ENCODE peak calls at places on chromosomes 6 and 20, in six cellular contexts. G, C, E, V, T and X are unnamed samples.

GRCh38 chr20:14481863-14482262 is 144.5 kb upstream of the FLRT3 start:
- DNase-seq in G (no peak), C (no peak), E (peak), V (no peak), T (no peak), X (no peak)

GRCh38 chr6:28944412-28945006 is 20.7 kb upstream of the TRIM27 start:
- DNase-seq in G (peak), C (no peak), E (peak), V (peak), T (no peak), X (peak)

GRCh38 chr6:67680297-67680932 is 954.7 kb upstream of the ADGRB3 start:
- DNase-seq in G (no peak), C (no peak), E (peak), V (no peak), T (no peak), X (no peak)

GRCh38 chr6:97591955-97592354 is 308.9 kb upstream of the MMS22L start:
- DNase-seq in G (no peak), C (no peak), E (no peak), V (no peak), T (no peak), X (no peak)

GRCh38 chr6:104689551-104690205 is 170.0 kb downstream of the HACE1 start:
- DNase-seq in G (no peak), C (no peak), E (peak), V (no peak), T (no peak), X (no peak)

GRCh38 chr6:167945937-167946485 is 51.5 kb upstream of the KIF25 start:
- DNase-seq in G (no peak), C (no peak), E (no peak), V (no peak), T (no peak), X (no peak)

GRCh38 chr6:33926451-33926850 is 122.6 kb upstream of the MLN start:
- DNase-seq in G (no peak), C (no peak), E (peak), V (no peak), T (no peak), X (no peak)

GRCh38 chr6:75353644-75354043 is 69.1 kb upstream of the TMEM30A start:
- DNase-seq in G (no peak), C (no peak), E (no peak), V (no peak), T (no peak), X (no peak)

GRCh38 chr20:62739581-62740285 is 31.1 kb downstream of the NTSR1 start:
- DNase-seq in G (peak), C (no peak), E (no peak), V (no peak), T (peak), X (no peak)

GRCh38 chr6:158869010-158869603 is 49.9 kb upstream of the EZR start:
- DNase-seq in G (no peak), C (no peak), E (no peak), V (no peak), T (no peak), X (peak)

GRCh38 chr6:25713802-25714201 is 40.7 kb upstream of the SLC17A4 start:
- DNase-seq in G (no peak), C (no peak), E (no peak), V (no peak), T (no peak), X (no peak)

GRCh38 chr6:113015249-113015648 is 668.1 kb downstream of the RFPL4B start:
- DNase-seq in G (no peak), C (no peak), E (peak), V (no peak), T (peak), X (no peak)

GRCh38 chr20:56200456-56200855 is 48.1 kb upstream of the MC3R start:
- DNase-seq in G (no peak), C (no peak), E (no peak), V (no peak), T (no peak), X (no peak)

GRCh38 chr6:135173989-135174484 is 7.1 kb upstream of the MYB start:
- DNase-seq in G (no peak), C (no peak), E (no peak), V (no peak), T (no peak), X (no peak)

GRCh38 chr20:22004946-22005345 is 299.5 kb downstream of the PAX1 start:
- DNase-seq in G (no peak), C (no peak), E (no peak), V (no peak), T (no peak), X (no peak)

GRCh38 chr6:144417686-144418085 is 132.6 kb downstream of the UTRN start:
- DNase-seq in G (no peak), C (no peak), E (no peak), V (no peak), T (no peak), X (no peak)

GRCh38 chr6:63764318-63764916 is 128.8 kb downstream of the PHF3 start:
- DNase-seq in G (no peak), C (no peak), E (no peak), V (no peak), T (no peak), X (no peak)

GRCh38 chr6:50110557-50110956 is 60.8 kb upstream of the DEFB112 start:
- DNase-seq in G (no peak), C (no peak), E (no peak), V (no peak), T (no peak), X (no peak)

GRCh38 chr20:33733654-33734576 is 2.1 kb downstream of the ZNF341 start:
- DNase-seq in G (no peak), C (no peak), E (peak), V (no peak), T (peak), X (no peak)

GRCh38 chr6:149933036-149933435 is 8.8 kb upstream of the ULBP2 start:
- DNase-seq in G (no peak), C (no peak), E (no peak), V (peak), T (no peak), X (no peak)

GRCh38 chr6:37381579-37381978 is 27.8 kb downstream of the RNF8 start:
- DNase-seq in G (no peak), C (no peak), E (peak), V (peak), T (no peak), X (peak)

GRCh38 chr6:2055914-2056313 is 189.5 kb downstream of the GMDS start:
- DNase-seq in G (no peak), C (no peak), E (no peak), V (no peak), T (no peak), X (no peak)

GRCh38 chr6:86685230-86685797 is 252.0 kb upstream of the HTR1E start:
- DNase-seq in G (no peak), C (no peak), E (no peak), V (no peak), T (no peak), X (no peak)